ENCODE peak calls at places on chromosomes 5 and 9, in five cellular contexts. X, E, J, K and Q are unnamed samples.

GRCh38 chr5:176744584-176744965 is 65.8 kb upstream of the UNC5A start:
- DNase-seq in K (no peak), E (no peak), J (no peak), X (no peak), Q (no peak)

GRCh38 chr9:112288029-112288428 is 45.4 kb downstream of the PTBP3 start:
- DNase-seq in J (no peak), X (no peak), E (no peak), K (no peak), Q (no peak)

GRCh38 chr5:139885172-139885856 is 89.7 kb downstream of the PSD2 start:
- DNase-seq in E (no peak), K (no peak), J (no peak), X (no peak), Q (no peak)

GRCh38 chr5:36489505-36489904 is 116.9 kb upstream of the SLC1A3 start:
- DNase-seq in K (no peak), J (no peak), X (no peak), E (no peak), Q (no peak)

GRCh38 chr5:2205596-2205995 is 322.9 kb upstream of the IRX4 start:
- DNase-seq in J (no peak), E (no peak), X (no peak), K (no peak), Q (no peak)

GRCh38 chr5:87121315-87122170 is 146.1 kb upstream of the RASA1 start:
- DNase-seq in X (no peak), J (no peak), E (no peak), K (peak; percentile 87), Q (no peak)

GRCh38 chr5:112320408-112320807 is 98.7 kb downstream of the EPB41L4A start:
- DNase-seq in E (no peak), J (no peak), X (no peak), K (no peak), Q (no peak)

GRCh38 chr5:159097461-159098284 is 2.0 kb downstream of the EBF1 start:
- DNase-seq in J (no peak), X (no peak), E (no peak), K (no peak), Q (peak; percentile 24)

GRCh38 chr9:35757527-35758275 is 3.6 kb upstream of the MSMP start:
- DNase-seq in X (no peak), K (no peak), J (no peak), E (no peak), Q (no peak)

GRCh38 chr5:96043471-96043870 is 81.8 kb upstream of the ELL2 start:
- DNase-seq in K (no peak), J (no peak), X (no peak), E (no peak), Q (no peak)

GRCh38 chr5:58871648-58872242 is 288.9 kb downstream of the RAB3C start:
- DNase-seq in X (no peak), K (peak; percentile 40), E (no peak), J (no peak), Q (no peak)

GRCh38 chr5:151239237-151239861 is 13.6 kb upstream of the GM2A start:
- DNase-seq in K (no peak), X (peak; percentile 93), J (no peak), E (peak; percentile 33), Q (peak; percentile 42)

GRCh38 chr9:134594376-134594941 is 47.1 kb upstream of the COL5A1 start:
- DNase-seq in X (no peak), J (no peak), K (no peak), E (no peak), Q (no peak)

GRCh38 chr5:59496524-59497134 is 396.9 kb downstream of the PDE4D start:
- DNase-seq in X (no peak), E (no peak), J (no peak), K (peak; percentile 5), Q (no peak)

GRCh38 chr9:33076360-33077004 is at the start of gene SMU1:
- DNase-seq in E (peak; percentile 84), J (peak; percentile 87), K (peak; percentile 98), X (peak; percentile 99), Q (peak; percentile 59)

GRCh38 chr5:151264113-151264512 is 11.1 kb downstream of the GM2A start:
- DNase-seq in E (no peak), J (no peak), X (no peak), K (peak; percentile 67), Q (no peak)

GRCh38 chr5:39473156-39473779 is 48.5 kb upstream of the DAB2 start:
- DNase-seq in X (no peak), K (no peak), E (no peak), J (peak; percentile 2), Q (no peak)

GRCh38 chr9:123048748-123049147 is 15.3 kb downstream of the GPR21 start:
- DNase-seq in E (no peak), J (no peak), K (no peak), X (no peak), Q (no peak)

GRCh38 chr9:116058421-116058820 is 95.2 kb upstream of the PAPPA start:
- DNase-seq in J (no peak), E (no peak), X (no peak), K (no peak), Q (no peak)

GRCh38 chr5:159240301-159240870 is 22.7 kb upstream of the UBLCP1 start:
- DNase-seq in J (no peak), K (no peak), E (no peak), X (no peak), Q (no peak)

GRCh38 chr5:57349214-57349613 is 133.4 kb downstream of the ACTBL2 start:
- DNase-seq in K (no peak), E (no peak), J (no peak), X (no peak), Q (no peak)

GRCh38 chr5:150469718-150470470 is 20.4 kb upstream of the RPS14 start:
- DNase-seq in K (no peak), E (no peak), J (no peak), X (no peak), Q (no peak)

GRCh38 chr5:180366303-180366702 is 13.2 kb upstream of the GFPT2 start:
- DNase-seq in K (no peak), J (no peak), X (no peak), E (no peak), Q (no peak)

GRCh38 chr9:127448112-127448805 is 2.9 kb downstream of the RPL12 start:
- DNase-seq in E (no peak), J (no peak), K (no peak), X (no peak), Q (no peak)

GRCh38 chr5:98927988-98928801 is 612 bp downstream of the CHD1 start:
- DNase-seq in E (peak; percentile 50), X (peak; percentile 88), K (peak; percentile 41), J (no peak), Q (peak; percentile 62)

GRCh38 chr9:115104908-115105307 is 13.0 kb downstream of the TNC start:
- DNase-seq in X (no peak), K (no peak), J (peak; percentile 72), E (no peak), Q (no peak)

GRCh38 chr5:9507974-9508373 is 37.9 kb downstream of the SEMA5A start:
- DNase-seq in J (no peak), X (no peak), K (no peak), E (no peak), Q (no peak)

GRCh38 chr5:107670927-107671741 is at the start of gene EFNA5:
- DNase-seq in E (peak; percentile 36), K (peak; percentile 56), J (no peak), X (peak; percentile 77), Q (peak; percentile 12)

GRCh38 chr5:151686673-151687378 is at the start of gene SPARC:
- DNase-seq in X (peak; percentile 94), E (peak; percentile 70), J (peak; percentile 50), K (peak; percentile 21), Q (no peak)

GRCh38 chr9:4615251-4615650 is 46.8 kb upstream of the PLPP6 start:
- DNase-seq in E (no peak), J (no peak), X (no peak), K (no peak), Q (no peak)

GRCh38 chr5:36606437-36607113 is at the start of gene SLC1A3:
- DNase-seq in X (peak; percentile 74), K (peak; percentile 37), J (peak; percentile 50), E (peak; percentile 31), Q (no peak)

GRCh38 chr9:134661299-134661698 is 19.7 kb downstream of the COL5A1 start:
- DNase-seq in J (no peak), E (no peak), X (peak; percentile 70), K (no peak), Q (no peak)

GRCh38 chr9:137138701-137139467 is at the start of gene GRIN1:
- DNase-seq in X (no peak), J (no peak), K (no peak), E (peak; percentile 59), Q (no peak)

GRCh38 chr5:147168578-147169327 is 66.1 kb upstream of the STK32A start:
- DNase-seq in X (no peak), K (no peak), J (no peak), E (no peak), Q (no peak)

GRCh38 chr5:181217111-181217804 is 5.8 kb upstream of the TRIM41 start:
- DNase-seq in K (peak; percentile 41), X (peak; percentile 80), E (peak; percentile 46), J (no peak), Q (no peak)

GRCh38 chr9:17519761-17520160 is 59.1 kb upstream of the SH3GL2 start:
- DNase-seq in E (no peak), J (no peak), K (no peak), X (no peak), Q (no peak)

GRCh38 chr9:113580041-113580953 is 116.8 kb downstream of the RGS3 start:
- DNase-seq in X (peak; percentile 84), K (peak; percentile 83), E (no peak), J (no peak), Q (no peak)